ENCODE peak calls at places on chromosomes 3 and 15, in four cellular contexts. T, W, M and Q are unnamed samples.
A peak's percentile ranks its signal among the peaks of the same experiment; 100 is the strongest.

GRCh38 chr15:58159827-58160386 is 21.7 kb downstream of the AQP9 start:
- DNase-seq in T (no peak), W (no peak), M (no peak), Q (no peak)

GRCh38 chr3:152058906-152059305 is 185.5 kb downstream of the SUCNR1 start:
- DNase-seq in T (no peak), W (no peak), M (no peak), Q (no peak)

GRCh38 chr15:58453931-58454793 is 22.4 kb downstream of the LIPC start:
- DNase-seq in T (no peak), W (no peak), M (no peak), Q (no peak)

GRCh38 chr15:92074161-92074560 is 220.7 kb downstream of the SLCO3A1 start:
- DNase-seq in T (no peak), W (no peak), M (no peak), Q (no peak)

GRCh38 chr3:24401811-24402185 is 92.9 kb downstream of the THRB start:
- DNase-seq in T (no peak), W (no peak), M (no peak), Q (no peak)

GRCh38 chr15:35289029-35289617 is 204.0 kb upstream of the NANOGP8 start:
- DNase-seq in T (no peak), W (peak; percentile 35), M (no peak), Q (no peak)

GRCh38 chr15:36399276-36399675 is 180.2 kb upstream of the CDIN1 start:
- DNase-seq in T (no peak), W (no peak), M (no peak), Q (no peak)

GRCh38 chr3:130227540-130227939 is 117.9 kb upstream of the COL6A5 start:
- DNase-seq in T (no peak), W (no peak), M (no peak), Q (no peak)

GRCh38 chr15:74128785-74129350 is 1.5 kb upstream of the ISLR2 start:
- DNase-seq in T (no peak), W (no peak), M (no peak), Q (no peak)

GRCh38 chr3:7574435-7574834 is 713.5 kb downstream of the GRM7 start:
- DNase-seq in T (no peak), W (peak; percentile 1), M (no peak), Q (no peak)

GRCh38 chr3:187447737-187448136 is 79.6 kb downstream of the RTP4 start:
- DNase-seq in T (no peak), W (no peak), M (no peak), Q (no peak)

GRCh38 chr3:143283432-143284128 is 164.0 kb downstream of the CHST2 start:
- DNase-seq in T (no peak), W (no peak), M (no peak), Q (no peak)

GRCh38 chr15:100759698-100760356 is 119.8 kb upstream of the ALDH1A3 start:
- DNase-seq in T (peak; percentile 88), W (no peak), M (no peak), Q (no peak)

GRCh38 chr3:53807117-53807521 is 39.1 kb downstream of the CHDH start:
- DNase-seq in T (no peak), W (no peak), M (no peak), Q (no peak)

GRCh38 chr15:42495361-42496212 is at the start of gene SNAP23:
- DNase-seq in T (peak; percentile 99), W (peak; percentile 85), M (peak; percentile 85), Q (peak; percentile 92)

GRCh38 chr15:62770111-62770660 is 272.4 kb upstream of the TPM1 start:
- DNase-seq in T (no peak), W (no peak), M (no peak), Q (no peak)
- H3K27ac ChIP-seq in T (peak overlapping the region; percentile 88), W (no peak overlapping the region), M (no peak overlapping the region), Q (peak overlapping the region; percentile 24)

GRCh38 chr15:89666858-89667705 is 11.8 kb upstream of the KIF7 start:
- DNase-seq in T (peak; percentile 56), W (no peak), M (no peak), Q (no peak)
- H3K27ac ChIP-seq in T (no peak overlapping the region), W (no peak overlapping the region), M (no peak overlapping the region), Q (no peak overlapping the region)

GRCh38 chr15:56971571-56971970 is 53.1 kb downstream of the TCF12 start:
- DNase-seq in T (no peak), W (no peak), M (no peak), Q (no peak)

GRCh38 chr15:56968821-56969220 is 50.4 kb downstream of the TCF12 start:
- DNase-seq in T (no peak), W (peak; percentile 31), M (no peak), Q (no peak)

GRCh38 chr15:56967336-56967735 is 48.9 kb downstream of the TCF12 start:
- DNase-seq in T (no peak), W (no peak), M (no peak), Q (no peak)

GRCh38 chr15:56968256-56968655 is 49.8 kb downstream of the TCF12 start:
- DNase-seq in T (no peak), W (no peak), M (no peak), Q (no peak)

DNA sequence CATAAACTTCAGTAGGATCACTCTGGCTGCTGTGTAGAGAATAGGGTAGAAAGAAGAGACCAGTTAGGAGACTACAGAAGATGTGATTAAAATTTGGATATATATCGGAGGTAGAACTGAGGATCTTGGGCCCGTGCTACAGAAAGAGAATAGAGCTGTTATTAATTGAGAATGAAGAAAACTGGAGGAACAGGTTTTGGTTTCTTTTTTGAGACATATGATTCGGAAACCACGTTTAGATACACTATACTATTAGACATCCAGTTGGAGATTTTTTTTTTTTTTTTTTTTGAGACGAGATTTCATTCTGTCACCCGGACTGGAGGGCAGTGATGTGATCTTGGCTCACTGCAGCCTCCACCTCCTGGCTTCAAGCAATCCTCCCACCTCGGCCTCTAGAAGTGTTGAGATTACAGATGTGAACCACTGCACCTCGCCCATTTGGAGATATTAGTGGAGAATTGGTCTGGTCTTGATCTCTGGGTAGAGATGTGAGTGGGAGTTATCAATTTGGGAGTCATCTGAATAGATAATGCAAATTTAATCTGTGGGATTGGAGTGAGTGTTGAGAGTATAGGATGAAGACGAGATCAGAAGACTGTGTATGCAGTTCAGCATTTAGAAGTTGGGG is 50.9 kb downstream of the TCF12 start:
- DNase-seq in T (peak; percentile 51), W (no peak), M (no peak), Q (no peak)
- H3K27ac ChIP-seq in T (no peak overlapping the region), W (no peak overlapping the region), M (no peak overlapping the region), Q (no peak overlapping the region)

GRCh38 chr3:66809579-66809958 is 188.5 kb upstream of the KBTBD8 start:
- DNase-seq in T (no peak), W (no peak), M (no peak), Q (no peak)
- H3K27ac ChIP-seq in T (no peak overlapping the region), W (no peak overlapping the region), M (no peak overlapping the region), Q (no peak overlapping the region)

DNA sequence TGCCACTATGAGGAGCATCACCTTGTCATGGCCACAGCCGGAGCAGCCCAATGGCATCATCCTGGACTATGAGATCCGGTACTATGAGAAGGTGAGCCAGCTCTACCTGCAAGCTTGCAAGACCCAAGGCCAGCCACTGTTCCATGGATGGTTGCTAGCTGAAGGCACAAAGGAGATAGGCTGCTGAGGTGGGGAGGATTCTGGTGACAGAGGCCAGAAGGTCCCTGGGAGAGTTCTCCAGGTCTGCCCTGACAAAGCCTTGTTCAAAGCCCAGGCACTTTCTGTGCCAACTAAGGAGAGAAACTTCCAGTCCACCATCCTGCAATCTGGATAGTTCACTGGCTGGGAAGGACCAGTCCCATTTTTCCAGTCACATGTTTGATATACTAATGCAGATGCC is 359.1 kb downstream of the EPHB1 start:
- DNase-seq in T (no peak), W (no peak), M (no peak), Q (no peak)
- H3K27ac ChIP-seq in T (no peak overlapping the region), W (no peak overlapping the region), M (no peak overlapping the region), Q (no peak overlapping the region)

DNA sequence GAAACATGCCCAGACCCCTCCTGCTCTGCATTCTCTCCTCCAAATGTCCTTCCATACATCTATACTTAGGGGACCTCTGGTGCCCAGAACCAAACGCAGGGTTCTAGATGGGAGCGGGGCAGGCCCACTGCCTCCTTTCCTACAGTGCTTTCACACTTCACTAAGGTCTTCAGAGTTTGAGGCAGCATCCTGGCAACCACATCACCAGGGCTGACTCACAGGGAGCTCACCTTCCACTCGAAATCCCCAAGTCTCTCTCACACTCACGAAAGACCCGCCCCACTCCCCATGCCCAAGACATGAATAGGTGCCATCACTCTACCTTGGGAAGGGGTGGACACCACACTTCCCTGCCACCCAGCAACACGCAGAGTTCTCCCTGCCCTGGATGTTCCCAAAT is 18.9 kb downstream of the HOMER2 start:
- DNase-seq in T (no peak), W (no peak), M (no peak), Q (no peak)
- H3K27ac ChIP-seq in T (no peak overlapping the region), W (no peak overlapping the region), M (no peak overlapping the region), Q (no peak overlapping the region)

GRCh38 chr15:68578175-68578959 is 426 bp upstream of the CORO2B start:
- DNase-seq in T (peak; percentile 96), W (no peak), M (peak; percentile 23), Q (no peak)

GRCh38 chr15:68581725-68582124 is 2.9 kb downstream of the CORO2B start:
- DNase-seq in T (peak; percentile 60), W (no peak), M (no peak), Q (no peak)

GRCh38 chr15:68578960-68579935 is at the start of gene CORO2B:
- DNase-seq in T (peak; percentile 93), W (no peak), M (no peak), Q (no peak)

GRCh38 chr15:68580883-68581155 is 2.0 kb downstream of the CORO2B start:
- DNase-seq in T (no peak), W (no peak), M (no peak), Q (no peak)

DNA sequence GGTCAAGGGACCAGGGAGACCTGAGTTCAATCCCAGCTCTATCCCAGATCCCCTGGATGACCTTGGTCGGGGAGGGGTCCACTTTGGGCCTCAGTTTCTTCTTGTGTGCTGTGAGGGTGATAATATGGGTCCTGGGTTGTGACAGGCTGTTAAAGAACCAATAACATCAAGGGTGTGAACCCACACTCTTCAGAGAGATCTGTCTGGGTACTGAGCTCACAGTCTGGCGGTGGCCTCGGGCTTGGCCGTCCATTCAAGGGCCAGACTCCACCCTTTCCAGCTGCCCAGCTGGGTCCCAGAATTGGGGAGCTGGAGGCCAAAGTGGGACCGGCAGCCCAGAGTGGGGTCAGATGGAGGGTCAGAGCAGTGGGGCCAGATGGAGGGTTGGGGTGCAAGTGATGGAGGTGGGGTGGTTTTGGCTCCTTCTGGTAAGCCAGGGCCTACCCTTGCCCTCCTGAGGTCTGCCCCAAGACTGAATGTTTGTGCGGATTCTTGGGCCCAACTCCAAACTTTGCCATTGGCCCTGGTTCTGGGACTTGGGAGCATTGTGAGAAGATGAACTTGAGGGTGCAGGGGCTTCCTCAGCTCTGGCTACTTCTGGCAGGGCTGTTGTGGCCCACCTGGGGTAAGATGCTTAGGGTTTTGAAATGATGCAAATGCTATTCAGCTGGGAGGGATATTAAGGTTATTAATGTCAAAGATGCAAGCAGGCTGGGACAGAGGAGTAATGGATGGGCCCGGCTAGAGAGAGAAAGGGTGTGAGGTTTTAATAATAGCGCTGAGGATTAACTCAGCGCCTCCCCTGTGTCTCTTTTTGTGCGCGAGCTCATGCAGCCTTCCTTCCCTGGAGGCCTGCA is 1.5 kb downstream of the CORO2B start:
- DNase-seq in T (peak; percentile 47), W (no peak), M (no peak), Q (no peak)
- H3K27ac ChIP-seq in T (no peak overlapping the region), W (no peak overlapping the region), M (no peak overlapping the region), Q (peak overlapping the region; percentile 88)